ENCODE peak calls at places on chromosomes 4 and X, in six cellular contexts. I is neural progenitor cell, S is MM.1S, P is hepatocyte, R is GM23338, J is PC-3. W is an unnamed sample.

GRCh38 chr4:144754562-144755410 is 108.8 kb downstream of the HHIP start:
- DNase-seq in I (peak), S (peak), P (no peak), R (peak), J (peak), W (peak)

GRCh38 chrX:40303256-40304077 is 205.7 kb upstream of the BCOR start:
- DNase-seq in I (no peak), S (no peak), P (no peak), R (no peak), J (no peak), W (no peak)

GRCh38 chr4:156102411-156102810 is 148.7 kb upstream of the CTSO start:
- DNase-seq in I (no peak), S (no peak), P (no peak), R (no peak), J (no peak), W (no peak)

GRCh38 chrX:20042221-20042620 is 51.4 kb upstream of the BCLAF3 start:
- DNase-seq in I (no peak), S (no peak), P (no peak), R (no peak), J (peak), W (no peak)

GRCh38 chrX:70262952-70263567 is 3.1 kb upstream of the P2RY4 start:
- DNase-seq in I (peak), S (peak), P (peak), R (peak), J (peak), W (no peak)

GRCh38 chr4:73309211-73309610 is 50.6 kb upstream of the ANKRD17 start:
- DNase-seq in I (no peak), S (no peak), P (no peak), R (no peak), J (peak), W (no peak)

GRCh38 chrX:109632906-109633504 is 8.0 kb upstream of the KCNE5 start:
- DNase-seq in I (peak), S (peak), P (peak), R (peak), J (peak), W (no peak)

GRCh38 chrX:63918611-63919010 is 133.6 kb upstream of the ARHGEF9 start:
- DNase-seq in I (peak), S (no peak), P (no peak), R (peak), J (no peak), W (peak)

GRCh38 chr4:159027535-159027934 is 75.3 kb upstream of the RAPGEF2 start:
- DNase-seq in I (no peak), S (peak), P (no peak), R (no peak), J (no peak), W (no peak)

GRCh38 chrX:17535229-17535628 is 160.2 kb downstream of the NHS start:
- DNase-seq in I (peak), S (peak), P (peak), R (peak), J (peak), W (peak)

GRCh38 chr4:127162741-127163140 is 470.0 kb upstream of the INTU start:
- DNase-seq in I (no peak), S (no peak), P (no peak), R (no peak), J (no peak), W (no peak)

GRCh38 chr4:110632506-110633357 is 9.9 kb upstream of the PITX2 start:
- DNase-seq in I (peak), S (no peak), P (no peak), R (peak), J (no peak), W (no peak)
- TF ChIP-seq EZH2 in I (no peak), S (no peak), P (no peak), R (peak), J (no peak), W (no peak)

GRCh38 chr4:130306566-130306965 is 1210.6 kb downstream of the C4orf33 start:
- DNase-seq in I (peak), S (no peak), P (no peak), R (peak), J (no peak), W (no peak)
- TF ChIP-seq EZH2phosphoT487 in I (no peak), S (no peak), P (no peak), R (no peak), J (no peak), W (no peak)

GRCh38 chr4:112589207-112589606 is 47.5 kb downstream of the ZGRF1 start:
- DNase-seq in I (no peak), S (no peak), P (no peak), R (no peak), J (no peak), W (peak)

GRCh38 chr4:112591593-112591992 is 45.1 kb downstream of the ZGRF1 start:
- DNase-seq in I (no peak), S (no peak), P (no peak), R (peak), J (no peak), W (no peak)

GRCh38 chr4:112585977-112586736 is 50.6 kb downstream of the ZGRF1 start:
- DNase-seq in I (no peak), S (no peak), P (no peak), R (peak), J (no peak), W (no peak)
- TF ChIP-seq CTCF in I (no peak), S (no peak), P (no peak), R (peak), J (no peak), W (no peak)

DNA sequence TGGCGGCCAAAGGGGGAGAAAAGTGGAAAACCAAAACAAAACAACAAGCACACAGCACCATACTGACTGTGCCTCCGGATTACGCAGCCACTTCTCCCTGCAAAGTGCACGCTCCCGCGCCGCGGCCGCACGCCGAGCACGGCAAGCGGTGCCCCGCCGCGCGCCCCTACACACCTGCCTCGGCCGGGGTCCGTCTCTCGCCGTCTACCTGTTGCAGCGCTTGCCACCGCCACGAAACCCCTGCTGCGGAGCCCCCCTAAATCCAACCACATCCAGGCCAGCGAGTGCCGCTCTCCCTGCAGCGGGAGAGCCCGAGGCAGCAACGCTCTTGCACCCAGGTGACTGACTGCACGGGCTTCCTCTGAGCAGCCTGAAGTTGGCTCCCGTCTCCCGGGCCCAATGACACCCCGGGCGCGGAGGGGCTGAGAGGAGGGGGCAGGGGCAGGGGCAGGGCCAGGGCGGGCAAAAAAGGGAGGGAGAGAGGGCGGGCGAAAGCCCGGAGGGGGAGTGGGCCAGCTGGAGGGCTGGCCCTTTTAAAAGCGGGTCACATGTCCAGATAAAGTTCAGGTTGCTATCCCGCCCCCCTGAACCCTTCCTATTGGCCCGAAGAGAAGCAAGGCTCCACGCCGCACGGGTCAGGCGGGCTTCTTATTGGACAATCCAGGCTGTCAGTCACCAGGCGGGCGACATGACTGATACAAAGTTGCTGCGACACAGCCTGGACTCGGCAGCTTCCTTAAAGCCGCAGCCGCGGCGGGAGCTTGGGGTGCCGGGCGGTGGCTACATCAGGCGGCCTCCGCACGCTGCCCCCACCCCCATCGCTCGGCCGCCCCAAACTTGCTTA is at the start of gene NR3C2:
- DNase-seq in I (peak), S (peak), P (peak), R (peak), J (peak), W (peak)
- TF ChIP-seq EZH2 in I (no peak), S (no peak), P (no peak), R (no peak), J (no peak), W (no peak)

GRCh38 chrX:7252013-7252610 is 104.2 kb upstream of the PUDP start:
- DNase-seq in I (no peak), S (peak), P (no peak), R (no peak), J (peak), W (no peak)

GRCh38 chrX:7253565-7253964 is 105.6 kb upstream of the PUDP start:
- DNase-seq in I (no peak), S (no peak), P (no peak), R (no peak), J (no peak), W (no peak)

DNA sequence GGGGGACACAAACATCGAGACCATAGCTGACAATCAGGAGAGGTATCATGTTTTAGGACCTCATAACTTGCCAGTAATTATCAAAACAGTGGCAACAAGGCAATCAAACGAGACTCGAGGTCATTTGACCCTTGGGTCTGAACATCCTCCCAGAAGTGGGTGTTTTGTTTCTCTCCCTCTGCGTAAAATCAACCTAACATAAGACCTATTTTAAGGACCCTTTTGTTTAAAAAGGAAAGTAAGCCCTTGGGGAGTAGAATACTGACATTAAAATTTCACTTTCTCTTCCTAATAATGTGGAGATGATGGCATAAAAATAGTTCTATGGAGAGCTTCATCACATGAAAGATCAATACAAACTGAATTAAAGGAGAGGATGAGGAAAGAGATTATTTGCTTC is 106.2 kb upstream of the PUDP start:
- DNase-seq in I (no peak), S (no peak), P (no peak), R (no peak), J (no peak), W (no peak)
- TF ChIP-seq EZH2phosphoT487 in I (no peak), S (no peak), P (no peak), R (no peak), J (no peak), W (no peak)

GRCh38 chr4:3418029-3418762 is 23.6 kb upstream of the HGFAC start:
- DNase-seq in I (no peak), S (no peak), P (no peak), R (peak), J (peak), W (no peak)
- TF ChIP-seq CTCF in I (peak), S (peak), P (no peak), R (peak), J (peak), W (peak)

GRCh38 chr4:170025523-170026252 is 507 bp downstream of the MFAP3L start:
- DNase-seq in I (peak), S (no peak), P (peak), R (peak), J (no peak), W (no peak)
- TF ChIP-seq EZH2 in I (peak), S (no peak), P (no peak), R (peak), J (peak), W (no peak)

GRCh38 chr4:3287271-3287971 is 5.4 kb upstream of the RGS12 start:
- DNase-seq in I (no peak), S (no peak), P (no peak), R (no peak), J (no peak), W (no peak)
- TF ChIP-seq EZH2phosphoT487 in I (no peak), S (no peak), P (no peak), R (no peak), J (no peak), W (no peak)

GRCh38 chr4:130808492-130808891 is 1712.5 kb downstream of the C4orf33 start:
- DNase-seq in I (peak), S (peak), P (no peak), R (peak), J (peak), W (peak)
- TF ChIP-seq CTCF in I (peak), S (peak), P (peak), R (peak), J (peak), W (peak)

GRCh38 chr4:13530823-13531608 is 13.3 kb downstream of the NKX3-2 start:
- DNase-seq in I (peak), S (no peak), P (no peak), R (peak), J (no peak), W (no peak)

GRCh38 chr4:13527983-13528822 is 16.1 kb downstream of the NKX3-2 start:
- DNase-seq in I (no peak), S (peak), P (no peak), R (peak), J (no peak), W (no peak)

GRCh38 chr4:13527192-13527982 is 16.9 kb downstream of the NKX3-2 start:
- DNase-seq in I (no peak), S (no peak), P (no peak), R (no peak), J (no peak), W (no peak)

GRCh38 chr4:13528823-13529129 is 15.5 kb downstream of the NKX3-2 start:
- DNase-seq in I (no peak), S (peak), P (no peak), R (no peak), J (no peak), W (no peak)

GRCh38 chr4:13529130-13529919 is 15.0 kb downstream of the NKX3-2 start:
- DNase-seq in I (no peak), S (peak), P (no peak), R (no peak), J (no peak), W (no peak)
- TF ChIP-seq EZH2 in I (peak), S (no peak), P (peak), R (peak), J (no peak), W (no peak)